ENCODE peak calls at places on chromosomes 4 and X, in four cellular contexts. One of them, this sample, is unnamed.

GRCh38 chr4:60744767-60745166 is 455.4 kb upstream of the ADGRL3 start:
- DNase-seq in heart right ventricle: no peak
- DNase-seq in tibial artery: no peak
- DNase-seq in esophagus squamous epithelium: no peak
- DNase-seq in this sample: no peak

GRCh38 chr4:65552071-65552470 is 118.2 kb downstream of the EPHA5 start:
- DNase-seq in heart right ventricle: no peak
- DNase-seq in tibial artery: no peak
- DNase-seq in esophagus squamous epithelium: no peak
- DNase-seq in this sample: no peak

GRCh38 chr4:176393306-176394013 is 73.7 kb downstream of the SPCS3 start:
- DNase-seq in tibial artery: no peak
- DNase-seq in heart right ventricle: no peak
- DNase-seq in esophagus squamous epithelium: no peak
- DNase-seq in this sample: no peak

GRCh38 chrX:447052-447451 is 60.3 kb upstream of the PPP2R3B start:
- DNase-seq in tibial artery: no peak
- DNase-seq in heart right ventricle: no peak
- DNase-seq in esophagus squamous epithelium: no peak
- DNase-seq in this sample: no peak

GRCh38 chr4:183097251-183098079 is 1.6 kb upstream of the WWC2 start:
- DNase-seq in esophagus squamous epithelium: no peak
- DNase-seq in heart right ventricle: peak; percentile 16
- DNase-seq in tibial artery: peak; percentile 27
- DNase-seq in this sample: no peak

GRCh38 chr4:26692014-26692726 is 108.3 kb downstream of the TBC1D19 start:
- DNase-seq in tibial artery: no peak
- DNase-seq in heart right ventricle: no peak
- DNase-seq in esophagus squamous epithelium: no peak
- DNase-seq in this sample: no peak

GRCh38 chr4:77395481-77395880 is 210.1 kb upstream of the CXCL13 start:
- DNase-seq in tibial artery: no peak
- DNase-seq in esophagus squamous epithelium: no peak
- DNase-seq in heart right ventricle: no peak
- DNase-seq in this sample: no peak

GRCh38 chr4:121145430-121145829 is 18.7 kb downstream of the TNIP3 start:
- DNase-seq in esophagus squamous epithelium: no peak
- DNase-seq in heart right ventricle: no peak
- DNase-seq in tibial artery: no peak
- DNase-seq in this sample: no peak

GRCh38 chrX:135345328-135345645 is 36.0 kb downstream of the ETDC start:
- DNase-seq in heart right ventricle: peak; percentile 50
- DNase-seq in esophagus squamous epithelium: no peak
- DNase-seq in tibial artery: peak; percentile 32
- DNase-seq in this sample: peak; percentile 42

GRCh38 chr4:112284166-112284565 is 1.5 kb downstream of the TIFA start:
- DNase-seq in esophagus squamous epithelium: no peak
- DNase-seq in tibial artery: no peak
- DNase-seq in heart right ventricle: no peak
- DNase-seq in this sample: no peak
- H3K4me1 ChIP-seq in esophagus squamous epithelium: peaks cover 5% of the 10 kb centered on the region
- H3K4me1 ChIP-seq in tibial artery: peaks cover 25% of the 10 kb centered on the region
- H3K4me1 ChIP-seq in heart right ventricle: peaks cover 4% of the 10 kb centered on the region
- H3K4me1 ChIP-seq in this sample: peaks cover 6% of the 10 kb centered on the region

GRCh38 chr4:157075401-157075800 is 549 bp upstream of the GLRB start:
- DNase-seq in tibial artery: no peak
- DNase-seq in esophagus squamous epithelium: no peak
- DNase-seq in heart right ventricle: no peak
- DNase-seq in this sample: no peak
- H3K4me3 ChIP-seq in tibial artery: peak overlapping the region; percentile 69
- H3K4me3 ChIP-seq in esophagus squamous epithelium: peak overlapping the region; percentile 50
- H3K4me3 ChIP-seq in heart right ventricle: peak overlapping the region; percentile 60
- H3K4me3 ChIP-seq in this sample: peak overlapping the region; percentile 42

GRCh38 chrX:114338870-114339269 is 245.0 kb upstream of the HTR2C start:
- DNase-seq in heart right ventricle: no peak
- DNase-seq in tibial artery: no peak
- DNase-seq in esophagus squamous epithelium: no peak
- DNase-seq in this sample: no peak

DNA sequence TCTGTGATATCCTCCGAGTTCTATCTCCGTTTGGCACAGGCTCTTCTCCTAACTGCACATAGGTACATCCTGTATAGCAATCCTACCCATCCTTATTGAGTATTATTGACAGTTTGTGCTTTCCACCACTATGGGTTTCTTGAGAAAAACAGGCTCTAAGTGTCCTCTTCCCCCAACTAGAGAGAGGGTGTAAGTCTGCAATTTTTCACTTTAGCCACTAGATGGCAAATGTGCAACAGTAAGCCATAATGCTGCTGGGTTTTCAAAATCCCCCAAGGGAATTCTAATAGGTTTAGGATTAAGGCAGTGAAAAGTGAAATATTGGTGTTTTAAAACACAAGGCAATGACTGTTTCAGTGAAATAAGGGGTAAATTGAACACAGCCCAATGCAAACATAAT is 239.1 kb upstream of the HTR2C start:
- DNase-seq in heart right ventricle: no peak
- DNase-seq in esophagus squamous epithelium: no peak
- DNase-seq in tibial artery: no peak
- DNase-seq in this sample: no peak
- TF ChIP-seq CTCF in heart right ventricle: peak; percentile 47
- TF ChIP-seq CTCF in esophagus squamous epithelium: peak; percentile 40
- TF ChIP-seq CTCF in tibial artery: peak; percentile 28
- TF ChIP-seq CTCF in this sample: no peak

GRCh38 chrX:124215786-124216185 is 116.7 kb upstream of the TEX13D start:
- DNase-seq in tibial artery: no peak
- DNase-seq in esophagus squamous epithelium: no peak
- DNase-seq in heart right ventricle: no peak
- DNase-seq in this sample: no peak
- H3K4me1 ChIP-seq in tibial artery: no peaks in the 10 kb centered on the region
- H3K4me1 ChIP-seq in esophagus squamous epithelium: no peaks in the 10 kb centered on the region
- H3K4me1 ChIP-seq in heart right ventricle: no peaks in the 10 kb centered on the region
- H3K4me1 ChIP-seq in this sample: no peaks in the 10 kb centered on the region

GRCh38 chrX:9278475-9279270 is 186.2 kb upstream of the TBL1X start:
- DNase-seq in tibial artery: no peak
- DNase-seq in esophagus squamous epithelium: no peak
- DNase-seq in heart right ventricle: no peak
- DNase-seq in this sample: no peak
- H3K4me3 ChIP-seq in tibial artery: no peak overlapping the region
- H3K4me3 ChIP-seq in esophagus squamous epithelium: no peak overlapping the region
- H3K4me3 ChIP-seq in heart right ventricle: peak overlapping the region; percentile 10
- H3K4me3 ChIP-seq in this sample: peak overlapping the region; percentile 17

GRCh38 chr4:145182212-145182611 is 1.8 kb upstream of the OTUD4 start:
- DNase-seq in esophagus squamous epithelium: no peak
- DNase-seq in tibial artery: no peak
- DNase-seq in heart right ventricle: no peak
- DNase-seq in this sample: no peak

GRCh38 chr4:145178740-145179139 is 1.6 kb downstream of the OTUD4 start:
- DNase-seq in tibial artery: no peak
- DNase-seq in esophagus squamous epithelium: no peak
- DNase-seq in heart right ventricle: no peak
- DNase-seq in this sample: no peak

GRCh38 chr4:145181091-145181501 is 707 bp upstream of the OTUD4 start:
- DNase-seq in heart right ventricle: no peak
- DNase-seq in tibial artery: no peak
- DNase-seq in esophagus squamous epithelium: no peak
- DNase-seq in this sample: no peak

GRCh38 chr4:145179201-145179860 is 1.1 kb downstream of the OTUD4 start:
- DNase-seq in heart right ventricle: peak; percentile 69
- DNase-seq in tibial artery: peak; percentile 61
- DNase-seq in esophagus squamous epithelium: peak; percentile 10
- DNase-seq in this sample: peak; percentile 74

GRCh38 chr4:145180298-145181090 is at the start of gene OTUD4:
- DNase-seq in heart right ventricle: peak; percentile 94
- DNase-seq in tibial artery: peak; percentile 95
- DNase-seq in esophagus squamous epithelium: peak; percentile 79
- DNase-seq in this sample: peak; percentile 95
- TF ChIP-seq CTCF in heart right ventricle: no peak
- TF ChIP-seq CTCF in tibial artery: no peak
- TF ChIP-seq CTCF in esophagus squamous epithelium: no peak
- TF ChIP-seq CTCF in this sample: no peak

GRCh38 chr4:109989618-109990017 is 76.9 kb downstream of the EGF start:
- DNase-seq in heart right ventricle: no peak
- DNase-seq in tibial artery: no peak
- DNase-seq in esophagus squamous epithelium: no peak
- DNase-seq in this sample: no peak

GRCh38 chr4:109990307-109991257 is 77.9 kb downstream of the EGF start:
- DNase-seq in heart right ventricle: no peak
- DNase-seq in esophagus squamous epithelium: no peak
- DNase-seq in tibial artery: no peak
- DNase-seq in this sample: no peak

GRCh38 chr4:109994415-109994827 is 81.7 kb downstream of the EGF start:
- DNase-seq in esophagus squamous epithelium: no peak
- DNase-seq in heart right ventricle: no peak
- DNase-seq in tibial artery: no peak
- DNase-seq in this sample: no peak

GRCh38 chr4:109996531-109996930 is 83.8 kb downstream of the EGF start:
- DNase-seq in heart right ventricle: no peak
- DNase-seq in tibial artery: no peak
- DNase-seq in esophagus squamous epithelium: no peak
- DNase-seq in this sample: no peak

GRCh38 chr4:109993116-109993515 is 80.4 kb downstream of the EGF start:
- DNase-seq in tibial artery: no peak
- DNase-seq in heart right ventricle: no peak
- DNase-seq in esophagus squamous epithelium: no peak
- DNase-seq in this sample: no peak
- H3K4me1 ChIP-seq in tibial artery: no peaks in the 10 kb centered on the region
- H3K4me1 ChIP-seq in heart right ventricle: no peaks in the 10 kb centered on the region
- H3K4me1 ChIP-seq in esophagus squamous epithelium: peaks cover 10% of the 10 kb centered on the region
- H3K4me1 ChIP-seq in this sample: peaks cover 1% of the 10 kb centered on the region

GRCh38 chr4:127623755-127624087 is 9.0 kb upstream of the INTU start:
- DNase-seq in esophagus squamous epithelium: no peak
- DNase-seq in tibial artery: no peak
- DNase-seq in heart right ventricle: no peak
- DNase-seq in this sample: no peak

GRCh38 chr4:127618427-127618826 is 14.3 kb upstream of the INTU start:
- DNase-seq in esophagus squamous epithelium: no peak
- DNase-seq in tibial artery: no peak
- DNase-seq in heart right ventricle: no peak
- DNase-seq in this sample: no peak

GRCh38 chr4:127622923-127623754 is 9.6 kb upstream of the INTU start:
- DNase-seq in esophagus squamous epithelium: no peak
- DNase-seq in heart right ventricle: no peak
- DNase-seq in tibial artery: peak; percentile 30
- DNase-seq in this sample: peak; percentile 29

GRCh38 chr4:127624176-127624575 is 8.6 kb upstream of the INTU start:
- DNase-seq in tibial artery: no peak
- DNase-seq in esophagus squamous epithelium: no peak
- DNase-seq in heart right ventricle: no peak
- DNase-seq in this sample: no peak

GRCh38 chr4:127622621-127622922 is 10.2 kb upstream of the INTU start:
- DNase-seq in esophagus squamous epithelium: no peak
- DNase-seq in heart right ventricle: no peak
- DNase-seq in tibial artery: no peak
- DNase-seq in this sample: no peak
- H3K4me3 ChIP-seq in esophagus squamous epithelium: peak overlapping the region; percentile 54
- H3K4me3 ChIP-seq in heart right ventricle: peak overlapping the region; percentile 55
- H3K4me3 ChIP-seq in tibial artery: peak overlapping the region; percentile 60
- H3K4me3 ChIP-seq in this sample: peak overlapping the region; percentile 41

DNA sequence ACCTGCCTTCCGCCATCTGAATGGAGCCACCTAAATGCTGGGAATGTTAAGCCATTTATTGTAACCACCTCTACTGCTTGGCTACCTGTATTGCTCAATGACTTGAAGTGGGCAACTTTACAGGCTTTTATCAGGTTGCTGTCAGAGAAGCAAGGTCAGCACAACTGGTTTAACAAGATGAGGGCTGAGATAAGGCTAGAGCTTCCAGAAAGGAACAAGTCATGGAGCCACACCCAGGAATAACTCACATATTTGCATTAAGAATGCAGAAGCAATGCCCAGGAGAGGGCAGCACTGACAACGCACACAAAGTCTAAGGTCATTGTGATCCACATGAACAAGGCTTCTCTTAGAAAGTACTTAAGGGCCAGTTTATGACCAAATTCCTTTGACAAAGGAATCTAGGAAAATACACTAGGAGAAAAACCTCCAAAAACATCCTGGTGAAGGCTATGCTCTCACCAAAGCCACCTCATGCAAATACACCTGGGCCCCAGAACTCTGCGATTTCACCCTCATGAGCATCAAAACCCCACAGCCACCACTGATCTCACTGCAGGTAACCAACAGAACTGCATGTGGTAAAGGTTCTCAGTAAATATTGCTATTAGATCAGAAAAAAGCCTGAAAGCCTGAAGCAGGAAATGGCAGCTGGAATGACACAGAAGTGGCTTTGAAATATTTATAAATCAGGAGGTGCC is 15.0 kb upstream of the STS start:
- DNase-seq in tibial artery: no peak
- DNase-seq in esophagus squamous epithelium: no peak
- DNase-seq in heart right ventricle: peak; percentile 17
- DNase-seq in this sample: no peak
- TF ChIP-seq CTCF in tibial artery: no peak
- TF ChIP-seq CTCF in esophagus squamous epithelium: peak; percentile 62
- TF ChIP-seq CTCF in heart right ventricle: peak; percentile 22
- TF ChIP-seq CTCF in this sample: no peak

GRCh38 chr4:142354041-142354440 is 492.1 kb downstream of the INPP4B start:
- DNase-seq in heart right ventricle: no peak
- DNase-seq in tibial artery: no peak
- DNase-seq in esophagus squamous epithelium: no peak
- DNase-seq in this sample: no peak

GRCh38 chr4:142350886-142351285 is 495.2 kb downstream of the INPP4B start:
- DNase-seq in tibial artery: no peak
- DNase-seq in esophagus squamous epithelium: no peak
- DNase-seq in heart right ventricle: no peak
- DNase-seq in this sample: no peak

GRCh38 chr4:142352682-142353081 is 493.4 kb downstream of the INPP4B start:
- DNase-seq in esophagus squamous epithelium: no peak
- DNase-seq in tibial artery: no peak
- DNase-seq in heart right ventricle: no peak
- DNase-seq in this sample: no peak

GRCh38 chr4:142353149-142353738 is 492.9 kb downstream of the INPP4B start:
- DNase-seq in tibial artery: no peak
- DNase-seq in esophagus squamous epithelium: no peak
- DNase-seq in heart right ventricle: peak; percentile 26
- DNase-seq in this sample: no peak

DNA sequence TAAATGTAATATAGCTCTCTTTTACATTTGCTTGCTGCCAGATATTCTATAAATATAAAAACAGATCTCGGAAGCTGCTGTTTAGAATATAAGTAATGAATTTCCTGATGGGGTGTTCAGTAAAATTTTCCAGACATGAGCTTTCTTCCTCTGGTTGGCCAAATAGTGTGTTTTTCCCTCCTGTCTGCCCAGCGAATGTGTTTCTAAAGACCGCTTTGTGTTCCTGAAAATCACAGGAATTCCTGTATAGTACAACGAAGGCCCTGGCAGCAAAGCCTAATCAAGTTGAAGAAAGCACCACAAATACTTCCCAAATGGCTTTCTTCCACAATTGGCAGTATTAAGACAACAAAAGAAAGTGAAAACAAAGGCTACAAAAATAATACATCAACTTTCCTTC is 494.1 kb downstream of the INPP4B start:
- DNase-seq in tibial artery: no peak
- DNase-seq in esophagus squamous epithelium: no peak
- DNase-seq in heart right ventricle: no peak
- DNase-seq in this sample: no peak
- H3K4me1 ChIP-seq in tibial artery: peaks cover 53% of the 10 kb centered on the region
- H3K4me1 ChIP-seq in esophagus squamous epithelium: no peaks in the 10 kb centered on the region
- H3K4me1 ChIP-seq in heart right ventricle: peaks cover 21% of the 10 kb centered on the region
- H3K4me1 ChIP-seq in this sample: peaks cover 3% of the 10 kb centered on the region